ENCODE peak calls at places on chromosomes 13 and 19, in five cellular contexts. Q is stimulated activated CD4-positive, alpha-beta T cell treated with anti-CD3 and anti-CD28 coated beads, Interleukin-4, amount 100 ng/mL, for 24 hours; Z is right cardiac atrium; F is A549; I is stimulated activated CD8-positive, alpha-beta memory T cell treated with anti-CD3 and anti-CD28 coated beads, Interleukin-15, amount 100 ng/mL, for 24 hours. B is an unnamed sample.

GRCh38 chr19:1648926-1649541 is 3.4 kb downstream of the TCF3 start:
- DNase-seq in Q (peak; percentile 24), Z (no peak), F (no peak), I (no peak), B (no peak)

GRCh38 chr13:114115191-114115671 is 17.2 kb downstream of the RASA3 start:
- DNase-seq in Q (peak; percentile 37), Z (peak; percentile 75), F (peak; percentile 61), I (no peak), B (no peak)

GRCh38 chr13:32455594-32455903 is 27.6 kb upstream of the N4BP2L1 start:
- DNase-seq in Q (no peak), Z (no peak), F (no peak), I (no peak), B (no peak)

GRCh38 chr19:27966390-27966816 is 1246.5 kb downstream of the UQCRFS1 start:
- DNase-seq in Q (no peak), Z (no peak), F (peak; percentile 31), I (no peak), B (no peak)

GRCh38 chr19:31262673-31263308 is 86.4 kb downstream of the TSHZ3 start:
- DNase-seq in Q (no peak), Z (no peak), F (no peak), I (no peak), B (no peak)

GRCh38 chr19:30085394-30085793 is 143.4 kb downstream of the URI1 start:
- DNase-seq in Q (no peak), Z (no peak), F (peak; percentile 25), I (no peak), B (no peak)

GRCh38 chr19:52963229-52963760 is 614 bp upstream of the ZNF816 start:
- DNase-seq in Q (no peak), Z (no peak), F (no peak), I (no peak), B (no peak)

GRCh38 chr19:53102701-53103140 is 501 bp downstream of the ZNF160 start:
- DNase-seq in Q (peak; percentile 40), Z (peak; percentile 80), F (peak; percentile 29), I (no peak), B (peak; percentile 12)

GRCh38 chr13:75910591-75910990 is 274.5 kb downstream of the LMO7 start:
- DNase-seq in Q (no peak), Z (no peak), F (no peak), I (no peak), B (no peak)

GRCh38 chr13:28037399-28037798 is 48.9 kb upstream of the URAD start:
- DNase-seq in Q (peak; percentile 4), Z (no peak), F (no peak), I (no peak), B (no peak)

B was measured in progenitor cell of endocrine pancreas.